ENCODE peak calls at places on chromosomes 2 and 18, in eight cellular contexts. X is type B pancreatic cell; R is ovary; C is BE2C; Z is activated CD8-positive, alpha-beta T cell treated with anti-CD3 and anti-CD28 coated beads for 36 hours; U is heart left ventricle; B is OCI-LY7; J is CD8-positive, alpha-beta T cell. Y is an unnamed sample.

GRCh38 chr2:121596221-121597080 is 52.8 kb downstream of the CLASP1 start:
- DNase-seq in B (peak; percentile 80), R (no peak), J (no peak), Z (peak; percentile 60), X (no peak), C (peak; percentile 22), U (no peak), Y (peak; percentile 46)

GRCh38 chr2:148887349-148888002 is 12.4 kb downstream of the KIF5C start:
- DNase-seq in R (no peak), J (no peak), X (no peak), B (no peak), Z (no peak), U (no peak), C (no peak), Y (no peak)

GRCh38 chr2:191051825-191052778 is 38.1 kb upstream of the STAT1 start:
- DNase-seq in X (no peak), B (peak; percentile 61), U (no peak), R (no peak), Z (no peak), C (no peak), J (no peak), Y (peak; percentile 41)

GRCh38 chr18:38427234-38427633 is 861.6 kb upstream of the CELF4 start:
- DNase-seq in B (no peak), J (no peak), X (no peak), Z (peak; percentile 2), C (peak; percentile 39), U (no peak), R (no peak), Y (no peak)

GRCh38 chr2:144459937-144460336 is 60.0 kb downstream of the ZEB2 start:
- DNase-seq in Z (peak; percentile 56), C (no peak), X (no peak), R (no peak), J (no peak), U (no peak), B (no peak), Y (no peak)

GRCh38 chr2:8403871-8404270 is 278.0 kb upstream of the ID2 start:
- DNase-seq in R (no peak), X (no peak), B (no peak), Z (no peak), C (no peak), U (no peak), J (no peak), Y (no peak)

GRCh38 chr2:56741601-56742102 is 557.9 kb downstream of the CCDC85A start:
- DNase-seq in X (no peak), J (no peak), Z (no peak), U (peak; percentile 50), B (no peak), R (no peak), C (no peak), Y (no peak)

GRCh38 chr2:109247340-109247739 is 118.3 kb downstream of the SH3RF3 start:
- DNase-seq in B (no peak), Z (no peak), U (no peak), J (no peak), X (no peak), R (no peak), C (no peak), Y (no peak)

GRCh38 chr2:207683879-207684627 is 27.4 kb upstream of the CCNYL1 start:
- DNase-seq in Z (no peak), R (no peak), X (no peak), U (no peak), J (no peak), C (no peak), B (no peak), Y (no peak)

GRCh38 chr2:112259509-112260294 is 4.9 kb upstream of the ZC3H8 start:
- DNase-seq in C (peak; percentile 65), R (peak; percentile 85), Z (peak; percentile 92), X (peak; percentile 77), B (peak; percentile 79), J (peak; percentile 76), U (peak; percentile 81), Y (peak; percentile 70)

GRCh38 chr2:97870396-97870843 is 125.3 kb downstream of the TMEM131 start:
- DNase-seq in Z (peak; percentile 77), J (peak; percentile 11), C (no peak), X (no peak), U (no peak), R (no peak), B (peak; percentile 55), Y (peak; percentile 71)

GRCh38 chr18:33581816-33582215 is 3.8 kb downstream of the ASXL3 start:
- DNase-seq in C (no peak), R (no peak), X (no peak), U (no peak), B (no peak), J (no peak), Z (no peak), Y (no peak)

GRCh38 chr2:216606551-216607527 is 26.4 kb upstream of the IGFBP2 start:
- DNase-seq in X (no peak), Z (peak; percentile 95), R (no peak), B (peak; percentile 84), J (peak; percentile 26), C (no peak), U (no peak), Y (peak; percentile 84)

GRCh38 chr2:38037325-38037724 is 38.6 kb downstream of the CYP1B1 start:
- DNase-seq in C (no peak), R (no peak), B (no peak), X (no peak), J (no peak), Z (no peak), U (no peak), Y (no peak)

GRCh38 chr2:70241338-70241737 is 7.1 kb downstream of the TIA1 start:
- DNase-seq in J (no peak), R (no peak), Z (no peak), U (no peak), X (no peak), B (no peak), C (no peak), Y (no peak)

GRCh38 chr2:31297751-31298150 is 63.8 kb downstream of the EHD3 start:
- DNase-seq in R (no peak), Z (no peak), C (no peak), J (no peak), B (peak; percentile 29), X (no peak), U (no peak), Y (no peak)

GRCh38 chr18:79477711-79478483 is 82.2 kb downstream of the NFATC1 start:
- DNase-seq in J (no peak), X (no peak), B (no peak), R (peak; percentile 28), C (no peak), Z (no peak), U (peak; percentile 17), Y (no peak)

GRCh38 chr2:43707255-43707654 is 31.0 kb upstream of the C1GALT1C1L start:
- DNase-seq in J (no peak), B (no peak), X (no peak), R (peak; percentile 47), C (no peak), U (peak; percentile 75), Z (no peak), Y (no peak)

DNA sequence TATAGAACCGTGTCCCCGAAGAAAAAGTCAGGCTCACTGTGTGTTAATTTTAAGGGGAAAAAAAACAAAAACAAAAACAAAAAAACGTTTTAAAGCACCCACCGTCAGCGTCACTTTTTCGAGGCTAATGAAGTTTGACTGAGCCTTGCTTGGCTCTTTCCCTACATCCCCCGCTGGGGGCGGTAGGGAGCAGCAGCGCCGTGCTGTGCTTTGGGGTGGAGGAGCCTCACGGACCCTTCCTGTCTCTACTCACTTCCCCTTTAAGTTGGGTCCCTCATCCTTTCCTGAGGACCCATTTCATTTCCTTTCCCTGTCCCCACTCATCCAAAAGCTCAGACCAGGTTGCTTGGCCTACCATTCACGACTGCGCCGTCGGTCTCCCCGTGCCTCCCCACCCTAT is 82.8 kb upstream of the RPL31 start:
- DNase-seq in R (no peak), J (no peak), X (no peak), C (peak; percentile 23), B (peak; percentile 30), Z (peak; percentile 35), U (no peak), Y (peak; percentile 40)
- TF ChIP-seq CTCF in R (no peak), J (peak; percentile 46), X (peak; percentile 72), C (peak; percentile 64), B (peak; percentile 75), Z (peak; percentile 76), U (peak; percentile 10), Y (peak; percentile 43)

DNA sequence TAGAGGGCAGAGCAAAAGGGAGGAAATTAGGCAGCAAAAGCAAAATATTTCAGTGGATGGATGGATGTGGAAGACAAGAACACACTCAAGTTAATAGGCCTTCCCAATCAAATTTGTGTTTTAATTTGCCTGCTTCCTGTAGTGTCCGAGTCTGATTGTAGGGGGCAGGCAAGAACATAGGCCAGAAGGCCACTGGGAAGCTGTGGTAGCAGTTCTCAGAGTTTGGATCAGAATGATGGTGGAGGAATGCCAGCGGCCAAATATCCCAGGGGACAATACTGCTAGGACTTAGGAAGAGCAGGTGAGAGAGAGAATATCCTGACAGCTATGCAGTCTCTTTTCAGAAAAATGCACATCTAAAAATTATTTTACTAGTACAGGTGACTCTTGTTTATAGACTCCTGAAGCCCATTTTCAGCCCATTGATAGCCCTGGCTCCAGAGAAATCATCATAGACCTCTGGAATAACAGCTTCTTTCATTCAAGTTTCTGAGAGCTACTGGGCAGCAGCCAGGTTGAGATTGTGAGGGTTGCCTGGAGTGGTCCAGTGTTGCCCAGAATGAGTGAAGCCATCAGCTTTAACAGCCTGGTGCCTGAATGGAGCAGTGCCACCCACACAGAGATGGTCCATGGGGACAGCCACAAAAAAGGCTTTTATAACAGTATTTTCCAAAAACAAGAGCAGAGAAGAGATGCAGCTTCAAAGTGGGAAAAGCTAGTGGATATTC is 19.1 kb upstream of the SERPINE2 start:
- DNase-seq in Z (no peak), B (no peak), C (no peak), J (no peak), R (no peak), X (no peak), U (no peak), Y (no peak)
- TF ChIP-seq CTCF in Z (no peak), B (no peak), C (peak; percentile 21), J (no peak), R (no peak), X (no peak), U (no peak), Y (no peak)

DNA sequence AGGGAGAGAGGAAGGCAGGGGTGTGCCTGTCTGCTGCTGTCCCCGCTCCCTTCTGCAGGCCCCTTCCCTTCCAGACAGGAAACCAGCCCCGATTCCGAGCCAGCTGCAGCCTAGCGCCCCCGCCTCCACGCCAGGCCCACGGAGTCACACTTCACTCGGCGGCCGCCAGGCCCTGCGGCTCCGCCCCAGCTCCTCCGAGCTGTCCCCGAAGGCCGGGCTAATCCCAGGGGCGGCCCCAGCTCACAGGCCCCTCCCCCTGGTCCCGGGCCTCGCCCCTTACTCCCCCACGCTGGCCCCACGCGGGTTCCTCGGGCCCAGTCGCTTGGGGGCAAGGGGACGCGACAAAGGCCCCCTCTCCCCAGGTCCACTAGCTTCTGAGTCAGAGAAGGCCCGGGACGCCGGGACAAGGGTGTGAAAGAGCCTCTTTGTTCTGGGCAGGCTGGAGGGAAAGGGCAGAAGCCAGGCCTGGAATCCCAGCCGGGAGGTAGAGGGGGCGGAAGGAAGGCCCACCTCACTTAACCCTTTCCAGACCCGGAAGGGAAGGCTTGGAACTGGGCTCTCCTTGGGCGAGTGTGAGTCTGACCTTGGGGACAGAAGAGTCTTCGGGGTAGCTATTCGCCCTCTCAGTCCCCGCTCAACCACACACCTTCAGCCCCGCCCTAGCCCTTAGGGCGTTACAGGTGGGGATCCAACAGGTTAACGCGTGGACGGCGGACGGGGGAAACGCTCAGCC is 1.2 kb downstream of the RTKN start:
- DNase-seq in J (peak; percentile 28), Z (peak; percentile 70), C (peak; percentile 89), U (peak; percentile 94), R (peak; percentile 86), X (peak; percentile 93), B (peak; percentile 58), Y (peak; percentile 97)
- TF ChIP-seq CTCF in J (no peak), Z (no peak), C (no peak), U (peak; percentile 28), R (no peak), X (peak; percentile 63), B (no peak), Y (peak; percentile 32)

GRCh38 chr18:50340078-50340477 is 34.8 kb upstream of the SKA1 start:
- DNase-seq in X (no peak), B (no peak), U (no peak), Z (peak; percentile 18), C (no peak), J (no peak), R (no peak), Y (no peak)
- TF ChIP-seq CTCF in X (no peak), B (peak; percentile 34), U (no peak), Z (peak; percentile 19), C (no peak), J (no peak), R (no peak), Y (no peak)

Y was measured in GM10248.